ENCODE peak calls at places on chromosomes 16 and 17, in ten cellular contexts. C is RWPE1; J is MM.1S; G is body of pancreas; V is left ventricle myocardium inferior; B is A549; F is naive thymus-derived CD4-positive, alpha-beta T cell; U is GM23338; S is kidney; Y is OCI-LY7. Z is an unnamed sample.

GRCh38 chr16:30025574-30025973 is 2.6 kb downstream of the C16orf92 start:
- DNase-seq in C (no peak), J (no peak), G (no peak), V (no peak), B (no peak), F (no peak), U (no peak), S (peak), Y (no peak), Z (no peak)

GRCh38 chr16:28317040-28317880 is 24.9 kb downstream of the SBK1 start:
- DNase-seq in C (peak), J (peak), G (peak), V (peak), B (peak), F (peak), U (peak), S (peak), Y (peak), Z (peak)

GRCh38 chr16:57956270-57956808 is 14.6 kb downstream of the CNGB1 start:
- DNase-seq in C (no peak), J (no peak), G (no peak), V (no peak), B (no peak), F (no peak), U (no peak), S (peak), Y (no peak), Z (no peak)

GRCh38 chr16:30958164-30959083 is 870 bp downstream of the SETD1A start:
- DNase-seq in C (peak), J (peak), G (peak), V (peak), B (peak), F (no peak), U (peak), S (no peak), Y (peak), Z (no peak)

GRCh38 chr17:47693667-47694017 is 319 bp upstream of the TBKBP1 start:
- DNase-seq in C (no peak), J (no peak), G (no peak), V (no peak), B (no peak), F (no peak), U (no peak), S (peak), Y (peak), Z (no peak)

GRCh38 chr16:46974352-46974751 is 878 bp upstream of the DNAJA2 start:
- DNase-seq in C (peak), J (peak), G (no peak), V (no peak), B (peak), F (peak), U (peak), S (no peak), Y (peak), Z (no peak)

GRCh38 chr16:88613911-88614817 is 24.2 kb upstream of the IL17C start:
- DNase-seq in C (no peak), J (no peak), G (no peak), V (no peak), B (no peak), F (no peak), U (no peak), S (no peak), Y (no peak), Z (no peak)

GRCh38 chr17:66523378-66524174 is 221.2 kb downstream of the PRKCA start:
- DNase-seq in C (no peak), J (no peak), G (no peak), V (no peak), B (no peak), F (no peak), U (no peak), S (no peak), Y (no peak), Z (no peak)

GRCh38 chr17:44128383-44128782 is 4.9 kb upstream of the HDAC5 start:
- DNase-seq in C (no peak), J (no peak), G (no peak), V (no peak), B (no peak), F (no peak), U (no peak), S (no peak), Y (no peak), Z (no peak)

GRCh38 chr17:33038740-33039139 is 47.1 kb downstream of the SPACA3 start:
- DNase-seq in C (peak), J (no peak), G (peak), V (no peak), B (peak), F (no peak), U (peak), S (no peak), Y (peak), Z (no peak)

GRCh38 chr16:386641-387156 is 4.9 kb upstream of the PGAP6 start:
- DNase-seq in C (no peak), J (peak), G (no peak), V (no peak), B (no peak), F (no peak), U (no peak), S (no peak), Y (no peak), Z (peak)

GRCh38 chr16:79316004-79316458 is 284.5 kb downstream of the MAF start:
- DNase-seq in C (no peak), J (no peak), G (no peak), V (no peak), B (no peak), F (no peak), U (no peak), S (no peak), Y (no peak), Z (no peak)

GRCh38 chr17:72863511-72864175 is 228.8 kb downstream of the SLC39A11 start:
- DNase-seq in C (no peak), J (no peak), G (no peak), V (no peak), B (no peak), F (no peak), U (no peak), S (no peak), Y (no peak), Z (no peak)

GRCh38 chr17:75273968-75274708 is 3.1 kb upstream of the MIF4GD start:
- DNase-seq in C (peak), J (no peak), G (no peak), V (no peak), B (peak), F (no peak), U (no peak), S (no peak), Y (no peak), Z (no peak)

GRCh38 chr16:89565506-89566372 is 5.3 kb downstream of the RPL13 start:
- DNase-seq in C (peak), J (peak), G (peak), V (peak), B (peak), F (peak), U (peak), S (peak), Y (peak), Z (peak)

GRCh38 chr17:10743316-10744009 is 13.6 kb upstream of the TMEM220 start:
- DNase-seq in C (no peak), J (no peak), G (no peak), V (no peak), B (no peak), F (no peak), U (no peak), S (no peak), Y (no peak), Z (no peak)

GRCh38 chr17:75244133-75244866 is 17.1 kb downstream of the GGA3 start:
- DNase-seq in C (no peak), J (no peak), G (no peak), V (no peak), B (no peak), F (no peak), U (no peak), S (no peak), Y (peak), Z (no peak)

GRCh38 chr17:57211543-57211942 is 44.8 kb upstream of the MSI2 start:
- DNase-seq in C (peak), J (no peak), G (no peak), V (no peak), B (peak), F (no peak), U (no peak), S (no peak), Y (no peak), Z (no peak)

GRCh38 chr16:15948532-15949209 is 745 bp upstream of the ABCC1 start:
- DNase-seq in C (no peak), J (peak), G (peak), V (no peak), B (no peak), F (no peak), U (no peak), S (no peak), Y (peak), Z (no peak)

GRCh38 chr17:35368086-35368824 is 5.2 kb downstream of the SLFN11 start:
- DNase-seq in C (no peak), J (peak), G (peak), V (no peak), B (no peak), F (peak), U (peak), S (no peak), Y (peak), Z (peak)

GRCh38 chr17:34257986-34258326 is 2.9 kb downstream of the CCL2 start:
- DNase-seq in C (no peak), J (no peak), G (no peak), V (no peak), B (no peak), F (no peak), U (no peak), S (no peak), Y (no peak), Z (no peak)

GRCh38 chr17:34261568-34261967 is 6.5 kb downstream of the CCL2 start:
- DNase-seq in C (no peak), J (peak), G (no peak), V (no peak), B (no peak), F (no peak), U (no peak), S (no peak), Y (no peak), Z (no peak)

GRCh38 chr17:34257299-34257985 is 2.4 kb downstream of the CCL2 start:
- DNase-seq in C (no peak), J (no peak), G (no peak), V (no peak), B (no peak), F (no peak), U (no peak), S (no peak), Y (no peak), Z (no peak)

GRCh38 chr17:34255841-34256240 is 756 bp downstream of the CCL2 start:
- DNase-seq in C (no peak), J (no peak), G (no peak), V (no peak), B (no peak), F (no peak), U (no peak), S (no peak), Y (no peak), Z (no peak)

DNA sequence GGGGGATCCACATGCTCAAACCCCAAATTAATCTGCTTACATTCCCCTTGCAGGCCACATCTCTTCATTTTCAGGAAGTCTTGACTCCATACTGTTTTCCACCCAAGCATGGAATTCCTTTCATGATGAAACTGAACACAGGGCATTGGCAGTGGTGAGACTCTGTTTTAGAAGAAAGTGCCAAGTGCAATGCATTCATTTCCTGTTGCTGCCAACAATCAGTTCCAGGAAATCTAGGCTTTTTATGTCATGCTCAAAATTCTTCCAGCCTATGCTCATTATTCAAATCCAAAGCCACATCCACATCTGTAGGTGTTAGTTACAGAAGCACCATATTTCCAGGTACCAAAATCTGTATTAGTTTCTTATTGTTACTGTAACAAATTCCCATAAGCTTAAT is 4.1 kb downstream of the CCL2 start:
- DNase-seq in C (no peak), J (no peak), G (no peak), V (no peak), B (no peak), F (no peak), U (no peak), S (no peak), Y (no peak), Z (no peak)
- H3K27ac ChIP-seq in C (peak), J (no peak), G (no peak), V (no peak), B (no peak), F (no peak), U (no peak), S (no peak), Y (no peak), Z (no peak)

DNA sequence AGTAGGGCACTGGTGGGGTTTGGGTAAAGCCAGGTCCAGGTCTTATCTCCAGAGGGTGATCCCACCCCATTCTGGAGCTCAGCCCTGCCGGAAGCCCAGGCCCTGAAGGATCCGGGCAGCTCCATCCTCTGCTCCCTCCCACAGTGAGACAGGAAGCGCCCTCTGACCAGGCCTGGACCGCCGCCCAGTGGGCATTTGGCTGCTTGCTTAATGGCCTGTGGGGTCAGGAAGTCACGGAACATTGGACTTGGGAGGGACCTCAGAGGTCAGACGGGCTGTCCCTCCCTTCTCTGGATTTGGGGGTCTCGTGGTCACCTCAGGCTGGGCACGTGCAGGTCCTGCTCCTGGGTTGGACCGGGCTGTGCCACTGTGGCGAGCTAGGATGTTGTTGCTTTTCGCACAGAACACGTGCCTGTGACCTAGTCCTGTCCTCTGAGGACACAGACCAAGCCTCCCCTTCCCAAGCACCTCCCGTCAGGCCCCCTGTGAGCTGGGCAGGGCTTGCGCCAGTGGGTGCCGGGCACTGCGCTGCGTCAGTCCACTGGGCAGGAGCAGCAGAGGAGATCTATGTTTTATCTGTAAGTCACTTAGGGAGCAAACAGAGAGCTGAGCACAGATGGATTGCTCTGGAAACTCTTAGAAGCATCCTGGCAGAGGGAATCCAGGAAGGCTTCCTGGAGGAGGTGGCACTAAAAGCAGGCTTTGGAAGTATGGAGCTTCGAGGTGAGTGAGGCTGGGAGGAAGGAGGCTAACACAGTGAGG is 49.4 kb upstream of the GSE1 start:
- DNase-seq in C (no peak), J (no peak), G (peak), V (peak), B (peak), F (no peak), U (no peak), S (peak), Y (no peak), Z (no peak)
- H3K27ac ChIP-seq in C (peak), J (no peak), G (no peak), V (peak), B (peak), F (no peak), U (no peak), S (peak), Y (no peak), Z (no peak)

DNA sequence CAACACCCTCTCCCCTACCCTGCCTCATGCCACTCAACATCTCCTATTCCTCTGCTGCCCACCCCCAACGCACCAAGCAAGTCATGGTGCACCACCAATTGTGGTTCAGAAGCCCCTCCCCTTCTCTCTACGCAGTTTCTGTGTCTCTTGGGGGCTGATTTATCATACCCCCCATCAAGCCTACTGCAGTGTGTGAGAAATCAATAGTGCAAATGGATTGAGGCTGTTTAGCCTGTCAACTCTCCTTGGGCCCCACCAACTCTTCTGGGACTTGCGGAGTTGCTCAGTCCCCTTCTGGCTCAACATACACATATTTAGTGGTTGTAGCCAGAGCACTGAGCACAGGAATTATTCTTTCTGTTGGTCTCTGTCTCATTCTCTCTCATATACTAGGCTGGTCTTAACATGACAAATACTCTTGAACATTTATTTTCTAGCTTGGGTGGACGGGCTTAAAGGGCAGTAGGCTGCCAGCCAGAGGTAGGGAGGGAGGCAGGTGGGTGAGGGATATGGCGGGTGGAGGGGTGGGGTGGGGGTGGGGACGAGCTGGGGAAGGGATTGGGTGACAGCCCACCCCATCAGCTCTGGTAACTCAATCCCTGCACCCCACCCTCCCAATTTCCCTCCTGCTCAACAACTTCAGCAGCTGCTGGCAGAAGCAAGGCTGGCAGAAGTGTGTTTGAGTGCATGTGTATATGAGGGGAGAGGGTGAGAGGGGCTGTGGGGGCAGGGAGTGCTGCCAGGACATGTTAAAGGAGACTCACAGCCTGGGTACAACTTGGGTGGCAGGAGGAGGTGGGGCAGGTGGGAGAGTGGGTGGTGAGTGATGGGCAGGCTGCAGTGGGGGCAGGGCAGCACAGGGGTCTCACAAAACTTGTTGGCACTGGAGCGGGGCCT is 4.9 kb downstream of the RARA start:
- DNase-seq in C (no peak), J (no peak), G (no peak), V (no peak), B (peak), F (no peak), U (no peak), S (no peak), Y (no peak), Z (no peak)
- H3K27ac ChIP-seq in C (peak), J (peak), G (peak), V (peak), B (peak), F (no peak), U (no peak), S (peak), Y (no peak), Z (no peak)

GRCh38 chr16:67228905-67229304 is 2.0 kb downstream of the TMEM208 start:
- DNase-seq in C (no peak), J (no peak), G (no peak), V (no peak), B (no peak), F (no peak), U (no peak), S (peak), Y (no peak), Z (no peak)

GRCh38 chr16:67228034-67228785 is 1.3 kb downstream of the TMEM208 start:
- DNase-seq in C (no peak), J (no peak), G (no peak), V (no peak), B (no peak), F (no peak), U (no peak), S (no peak), Y (no peak), Z (no peak)

GRCh38 chr16:67226804-67227566 is at the start of gene TMEM208:
- DNase-seq in C (peak), J (peak), G (peak), V (peak), B (peak), F (peak), U (peak), S (peak), Y (peak), Z (peak)

GRCh38 chr16:67226295-67226803 is 581 bp upstream of the TMEM208 start:
- DNase-seq in C (no peak), J (no peak), G (no peak), V (no peak), B (no peak), F (no peak), U (no peak), S (no peak), Y (no peak), Z (no peak)

GRCh38 chr16:67227567-67227921 is 614 bp downstream of the TMEM208 start:
- DNase-seq in C (no peak), J (no peak), G (no peak), V (no peak), B (no peak), F (no peak), U (no peak), S (no peak), Y (no peak), Z (no peak)
- H3K27ac ChIP-seq in C (peak), J (peak), G (peak), V (peak), B (peak), F (peak), U (peak), S (peak), Y (peak), Z (peak)

GRCh38 chr17:29089601-29090044 is 46.7 kb downstream of the PIPOX start:
- DNase-seq in C (no peak), J (no peak), G (no peak), V (peak), B (no peak), F (no peak), U (no peak), S (no peak), Y (no peak), Z (peak)
- H3K27ac ChIP-seq in C (peak), J (no peak), G (no peak), V (peak), B (no peak), F (no peak), U (no peak), S (no peak), Y (no peak), Z (peak)

GRCh38 chr17:63445571-63446217 is 412 bp downstream of the CYB561 start:
- DNase-seq in C (peak), J (peak), G (peak), V (no peak), B (peak), F (no peak), U (peak), S (peak), Y (no peak), Z (no peak)

GRCh38 chr17:63446218-63446980 is at the start of gene CYB561:
- DNase-seq in C (peak), J (peak), G (peak), V (peak), B (peak), F (peak), U (peak), S (peak), Y (no peak), Z (no peak)

GRCh38 chr17:63444457-63444856 is 1.6 kb downstream of the CYB561 start:
- DNase-seq in C (no peak), J (no peak), G (no peak), V (no peak), B (no peak), F (no peak), U (no peak), S (no peak), Y (no peak), Z (no peak)

GRCh38 chr17:63443053-63443452 is 3.1 kb downstream of the CYB561 start:
- DNase-seq in C (no peak), J (no peak), G (no peak), V (no peak), B (no peak), F (no peak), U (no peak), S (no peak), Y (no peak), Z (no peak)

GRCh38 chr17:63445065-63445464 is 1.0 kb downstream of the CYB561 start:
- DNase-seq in C (no peak), J (no peak), G (no peak), V (no peak), B (no peak), F (no peak), U (no peak), S (no peak), Y (no peak), Z (no peak)
- H3K27ac ChIP-seq in C (peak), J (no peak), G (peak), V (no peak), B (peak), F (no peak), U (no peak), S (no peak), Y (no peak), Z (no peak)

DNA sequence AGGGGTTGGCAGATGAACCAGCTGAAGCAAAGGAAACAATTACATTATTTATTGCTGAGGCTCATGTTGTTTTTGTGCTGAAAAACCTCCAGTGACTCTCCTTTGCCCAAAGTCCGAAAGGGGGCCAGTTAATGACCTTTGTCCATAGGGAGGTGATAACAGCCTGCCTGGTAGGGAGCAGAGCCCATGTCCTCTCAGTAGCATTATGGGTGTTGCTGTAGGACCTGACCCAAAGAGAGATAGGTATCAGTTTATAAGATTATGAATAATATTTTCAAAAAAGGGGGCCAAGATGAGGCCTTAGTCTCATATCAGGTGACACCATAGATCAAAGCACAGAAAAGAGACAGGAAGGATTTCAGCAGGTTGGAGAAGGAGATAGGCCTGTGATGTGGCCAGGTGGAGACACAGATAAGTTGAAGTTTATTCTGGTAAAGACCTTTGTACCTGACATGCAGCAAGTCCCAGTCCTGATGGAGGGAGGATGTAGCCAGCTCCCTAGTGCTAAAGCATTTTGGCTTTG is 55.1 kb downstream of the CENPV start:
- DNase-seq in C (no peak), J (no peak), G (no peak), V (no peak), B (no peak), F (no peak), U (no peak), S (no peak), Y (no peak), Z (no peak)
- H3K27ac ChIP-seq in C (no peak), J (no peak), G (no peak), V (no peak), B (peak), F (no peak), U (no peak), S (peak), Y (no peak), Z (no peak)

Z was measured in substantia nigra.